ENCODE peak calls at places on chromosomes 5 and 9, in five cellular contexts. K is stomach, Z is transverse colon, J is dorsolateral prefrontal cortex, D is tibial artery. A is an unnamed sample.

GRCh38 chr5:132437604-132438275 is 52.8 kb downstream of the IRF1 start:
- DNase-seq in K (peak), Z (peak), J (no peak), D (peak), A (no peak)

GRCh38 chr9:16312116-16312515 is 558.4 kb downstream of the BNC2 start:
- DNase-seq in K (no peak), Z (no peak), J (no peak), D (no peak), A (no peak)

GRCh38 chr5:150645070-150645700 is 4.7 kb downstream of the SYNPO start:
- DNase-seq in K (no peak), Z (no peak), J (peak), D (peak), A (no peak)

GRCh38 chr5:169641253-169641652 is 4.2 kb downstream of the DOCK2 start:
- DNase-seq in K (no peak), Z (no peak), J (no peak), D (no peak), A (no peak)

GRCh38 chr5:153896701-153897100 is 142.0 kb downstream of the FAM114A2 start:
- DNase-seq in K (no peak), Z (no peak), J (no peak), D (no peak), A (no peak)

GRCh38 chr9:108282872-108283271 is 572.9 kb downstream of the ACTL7B start:
- DNase-seq in K (no peak), Z (no peak), J (no peak), D (no peak), A (no peak)

GRCh38 chr5:93892481-93892880 is 151.1 kb upstream of the POU5F2 start:
- DNase-seq in K (no peak), Z (no peak), J (no peak), D (no peak), A (no peak)

GRCh38 chr5:160458971-160459800 is 37.5 kb downstream of the PTTG1 start:
- DNase-seq in K (no peak), Z (no peak), J (no peak), D (no peak), A (no peak)

GRCh38 chr5:10387690-10388089 is 34.2 kb downstream of the MARCHF6 start:
- DNase-seq in K (no peak), Z (no peak), J (no peak), D (no peak), A (no peak)

GRCh38 chr5:130138406-130139060 is 234.3 kb downstream of the CHSY3 start:
- DNase-seq in K (no peak), Z (no peak), J (no peak), D (no peak), A (no peak)

GRCh38 chr9:111839387-111839786 is 44.6 kb upstream of the SHOC1 start:
- DNase-seq in K (no peak), Z (no peak), J (no peak), D (no peak), A (no peak)

GRCh38 chr5:14444988-14445387 is 136.6 kb upstream of the OTULINL start:
- DNase-seq in K (no peak), Z (no peak), J (no peak), D (no peak), A (no peak)

GRCh38 chr9:22041792-22042191 is 32.7 kb upstream of the CDKN2B start:
- DNase-seq in K (peak), Z (peak), J (no peak), D (no peak), A (no peak)

GRCh38 chr5:124732891-124733670 is 13.4 kb downstream of the ZNF608 start:
- DNase-seq in K (no peak), Z (no peak), J (no peak), D (no peak), A (no peak)

GRCh38 chr5:79109527-79110492 is 1.8 kb upstream of the BHMT start:
- DNase-seq in K (no peak), Z (no peak), J (no peak), D (no peak), A (no peak)

GRCh38 chr5:81749562-81750307 is 1.2 kb downstream of the SSBP2 start:
- DNase-seq in K (peak), Z (peak), J (peak), D (peak), A (no peak)

GRCh38 chr5:21398511-21398910 is 1410.5 kb upstream of the CDH18 start:
- DNase-seq in K (no peak), Z (no peak), J (no peak), D (no peak), A (no peak)

GRCh38 chr5:15789661-15790060 is 289.7 kb downstream of the FBXL7 start:
- DNase-seq in K (no peak), Z (no peak), J (no peak), D (no peak), A (no peak)

GRCh38 chr5:62578540-62578939 is at the start of gene LRRC70:
- DNase-seq in K (no peak), Z (no peak), J (no peak), D (no peak), A (no peak)

GRCh38 chr5:136802382-136802781 is 437.0 kb upstream of the TRPC7 start:
- DNase-seq in K (no peak), Z (no peak), J (no peak), D (no peak), A (peak)

GRCh38 chr5:87110721-87111120 is 157.0 kb upstream of the RASA1 start:
- DNase-seq in K (no peak), Z (no peak), J (no peak), D (no peak), A (no peak)

GRCh38 chr9:96674914-96675538 is 19.9 kb upstream of the PRXL2C start:
- DNase-seq in K (no peak), Z (no peak), J (no peak), D (no peak), A (no peak)

GRCh38 chr5:141694479-141694878 is 12.4 kb upstream of the ARAP3 start:
- DNase-seq in K (no peak), Z (no peak), J (no peak), D (no peak), A (no peak)

GRCh38 chr5:77177576-77177975 is 32.9 kb upstream of the PDE8B start:
- DNase-seq in K (no peak), Z (no peak), J (no peak), D (no peak), A (no peak)

GRCh38 chr5:172438304-172438652 is 16.0 kb downstream of the SH3PXD2B start:
- DNase-seq in K (no peak), Z (no peak), J (peak), D (no peak), A (peak)

GRCh38 chr5:129905467-129906176 is 1.4 kb downstream of the CHSY3 start:
- DNase-seq in K (no peak), Z (no peak), J (peak), D (peak), A (no peak)

GRCh38 chr5:61344187-61344944 is 12.3 kb downstream of the ZSWIM6 start:
- DNase-seq in K (no peak), Z (no peak), J (no peak), D (no peak), A (no peak)

GRCh38 chr9:79812507-79813261 is 240.9 kb downstream of the TLE4 start:
- DNase-seq in K (no peak), Z (no peak), J (no peak), D (no peak), A (no peak)

DNA sequence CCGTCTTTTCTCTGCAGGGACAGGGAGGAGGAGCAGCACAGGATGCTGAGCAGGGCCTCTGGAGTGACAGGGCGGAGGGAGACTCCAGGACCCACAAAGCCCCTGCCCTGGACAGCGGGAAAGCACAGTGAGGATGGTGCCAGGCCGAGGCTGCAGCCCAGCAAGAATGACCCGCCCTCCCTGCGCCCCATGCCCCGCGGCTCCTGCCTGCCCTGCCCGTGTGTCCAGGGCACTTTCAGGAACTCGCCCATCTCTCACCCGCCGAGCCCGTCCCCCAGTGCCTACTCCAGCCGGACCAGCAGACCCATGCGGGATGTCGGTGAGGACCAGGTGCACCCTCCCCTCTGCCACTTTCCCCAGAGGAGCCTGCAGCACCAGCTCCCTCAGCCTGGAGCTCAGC is 9.1 kb upstream of the EXOC3 start:
- DNase-seq in K (peak), Z (no peak), J (peak), D (peak), A (no peak)
- H3K27ac ChIP-seq in K (no peak), Z (no peak), J (no peak), D (no peak), A (no peak)

DNA sequence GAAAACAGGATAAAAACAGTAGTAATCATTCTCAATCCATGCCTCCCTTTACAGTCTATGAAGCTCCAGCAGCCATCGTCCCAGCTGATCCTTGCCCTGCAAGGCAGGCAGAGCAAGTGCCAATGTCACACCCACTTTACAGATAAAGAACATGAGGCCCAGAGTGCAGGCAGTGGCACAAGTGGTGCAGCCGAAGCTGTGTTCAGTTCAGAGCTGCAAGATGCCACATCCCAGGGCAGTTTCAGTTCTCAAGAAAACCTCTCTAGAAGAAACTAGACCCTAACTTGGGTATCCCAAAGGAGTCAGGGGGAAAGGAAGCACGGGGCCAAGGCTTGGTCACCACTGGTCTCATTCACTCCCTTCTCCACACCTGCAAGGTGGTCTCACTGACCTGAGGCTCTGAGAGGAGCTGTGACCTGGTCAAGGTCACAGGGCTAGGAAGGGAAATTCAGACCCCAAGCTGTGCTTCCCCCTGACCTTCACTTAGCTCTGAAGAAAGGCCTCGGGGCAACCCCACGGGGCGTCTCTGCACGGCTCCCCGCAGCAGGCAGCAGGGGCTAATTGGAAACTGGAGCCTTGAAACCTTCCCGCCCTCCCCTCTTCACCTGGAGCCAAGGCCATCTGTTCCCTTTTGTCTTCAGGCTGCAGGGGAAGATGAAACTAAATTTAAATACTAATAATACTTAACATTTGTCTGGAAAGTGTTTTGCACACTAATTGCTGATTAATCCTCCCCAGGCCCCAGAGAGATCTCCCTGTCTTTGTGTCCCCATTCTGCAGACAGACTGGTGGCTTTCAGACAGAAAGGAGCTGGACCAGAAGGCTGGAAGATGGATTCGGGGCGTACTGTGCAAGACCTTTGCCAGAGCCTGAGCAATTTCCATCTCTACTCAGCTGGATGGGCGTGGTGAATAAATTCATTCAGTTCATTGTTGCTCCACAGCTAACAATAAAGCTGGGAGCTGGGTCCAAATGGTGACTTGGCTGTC is 34.3 kb upstream of the CPLX2 start:
- DNase-seq in K (no peak), Z (no peak), J (no peak), D (no peak), A (no peak)
- H3K27ac ChIP-seq in K (no peak), Z (no peak), J (no peak), D (no peak), A (no peak)

GRCh38 chr5:166772770-166773169 is 1518.7 kb upstream of the WWC1 start:
- DNase-seq in K (no peak), Z (no peak), J (no peak), D (no peak), A (no peak)
- H3K27ac ChIP-seq in K (no peak), Z (no peak), J (no peak), D (no peak), A (peak)

GRCh38 chr5:128475693-128476092 is 62.4 kb downstream of the FBN2 start:
- DNase-seq in K (no peak), Z (no peak), J (no peak), D (no peak), A (no peak)

GRCh38 chr5:128480158-128480557 is 57.9 kb downstream of the FBN2 start:
- DNase-seq in K (no peak), Z (no peak), J (no peak), D (no peak), A (no peak)

GRCh38 chr5:128477946-128478345 is 60.1 kb downstream of the FBN2 start:
- DNase-seq in K (no peak), Z (no peak), J (no peak), D (no peak), A (no peak)

GRCh38 chr5:128472919-128473318 is 65.1 kb downstream of the FBN2 start:
- DNase-seq in K (no peak), Z (no peak), J (no peak), D (no peak), A (no peak)

GRCh38 chr5:128478386-128479368 is 59.4 kb downstream of the FBN2 start:
- DNase-seq in K (no peak), Z (no peak), J (no peak), D (no peak), A (no peak)
- H3K27ac ChIP-seq in K (no peak), Z (no peak), J (no peak), D (no peak), A (no peak)

GRCh38 chr9:70257991-70258691 is 637 bp upstream of the SMC5 start:
- DNase-seq in K (peak), Z (peak), J (no peak), D (no peak), A (peak)

GRCh38 chr9:70258692-70259511 is at the start of gene SMC5:
- DNase-seq in K (peak), Z (peak), J (peak), D (peak), A (peak)

GRCh38 chr9:70259512-70259802 is 679 bp downstream of the SMC5 start:
- DNase-seq in K (no peak), Z (no peak), J (no peak), D (no peak), A (no peak)

GRCh38 chr9:70256123-70256551 is 2.6 kb upstream of the SMC5 start:
- DNase-seq in K (no peak), Z (no peak), J (no peak), D (no peak), A (no peak)

DNA sequence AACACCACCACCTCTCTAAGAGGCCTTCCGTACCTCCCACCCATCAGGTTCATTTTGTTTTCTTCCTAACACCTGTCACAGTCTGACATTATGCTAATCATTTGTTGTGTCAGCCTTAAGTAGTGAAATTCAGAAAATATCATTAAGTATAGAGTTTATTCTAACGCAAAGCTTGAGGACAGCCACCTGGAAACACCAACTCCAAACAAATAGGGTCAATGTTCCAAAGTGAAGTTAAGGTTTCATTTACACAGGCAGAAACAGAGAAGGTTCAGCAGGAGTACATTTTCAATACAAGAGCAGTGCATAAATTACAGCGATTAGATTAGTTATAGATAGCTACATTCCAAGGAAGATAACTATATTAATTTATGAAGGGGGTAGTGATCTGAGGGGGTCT is 1.3 kb upstream of the SMC5 start:
- DNase-seq in K (no peak), Z (no peak), J (no peak), D (no peak), A (no peak)
- H3K27ac ChIP-seq in K (peak), Z (peak), J (no peak), D (peak), A (peak)

DNA sequence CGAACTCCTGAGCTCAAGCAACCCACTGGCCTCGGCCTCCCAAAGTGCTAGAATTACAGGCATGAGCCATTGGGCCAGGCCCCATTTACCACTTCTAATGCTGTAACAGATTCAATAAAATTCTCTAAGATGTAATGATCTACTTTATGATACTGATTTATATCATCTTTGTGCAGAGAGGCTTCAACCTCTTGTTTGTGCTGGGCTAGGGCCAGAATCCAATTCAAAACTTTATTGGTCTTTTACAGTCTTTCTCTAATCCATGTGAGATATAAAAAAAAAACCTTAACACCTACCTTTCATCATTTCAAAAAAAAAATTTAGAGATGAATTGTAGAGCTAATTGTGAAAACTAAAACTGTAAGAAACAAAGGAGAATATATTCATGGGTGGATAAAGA is 8.2 kb upstream of the BTF3 start:
- DNase-seq in K (no peak), Z (peak), J (no peak), D (no peak), A (no peak)
- H3K27ac ChIP-seq in K (no peak), Z (no peak), J (no peak), D (no peak), A (no peak)

GRCh38 chr5:67035098-67035740 is 161.4 kb downstream of the CD180 start:
- DNase-seq in K (no peak), Z (no peak), J (no peak), D (no peak), A (no peak)
- H3K27ac ChIP-seq in K (no peak), Z (no peak), J (no peak), D (no peak), A (no peak)

DNA sequence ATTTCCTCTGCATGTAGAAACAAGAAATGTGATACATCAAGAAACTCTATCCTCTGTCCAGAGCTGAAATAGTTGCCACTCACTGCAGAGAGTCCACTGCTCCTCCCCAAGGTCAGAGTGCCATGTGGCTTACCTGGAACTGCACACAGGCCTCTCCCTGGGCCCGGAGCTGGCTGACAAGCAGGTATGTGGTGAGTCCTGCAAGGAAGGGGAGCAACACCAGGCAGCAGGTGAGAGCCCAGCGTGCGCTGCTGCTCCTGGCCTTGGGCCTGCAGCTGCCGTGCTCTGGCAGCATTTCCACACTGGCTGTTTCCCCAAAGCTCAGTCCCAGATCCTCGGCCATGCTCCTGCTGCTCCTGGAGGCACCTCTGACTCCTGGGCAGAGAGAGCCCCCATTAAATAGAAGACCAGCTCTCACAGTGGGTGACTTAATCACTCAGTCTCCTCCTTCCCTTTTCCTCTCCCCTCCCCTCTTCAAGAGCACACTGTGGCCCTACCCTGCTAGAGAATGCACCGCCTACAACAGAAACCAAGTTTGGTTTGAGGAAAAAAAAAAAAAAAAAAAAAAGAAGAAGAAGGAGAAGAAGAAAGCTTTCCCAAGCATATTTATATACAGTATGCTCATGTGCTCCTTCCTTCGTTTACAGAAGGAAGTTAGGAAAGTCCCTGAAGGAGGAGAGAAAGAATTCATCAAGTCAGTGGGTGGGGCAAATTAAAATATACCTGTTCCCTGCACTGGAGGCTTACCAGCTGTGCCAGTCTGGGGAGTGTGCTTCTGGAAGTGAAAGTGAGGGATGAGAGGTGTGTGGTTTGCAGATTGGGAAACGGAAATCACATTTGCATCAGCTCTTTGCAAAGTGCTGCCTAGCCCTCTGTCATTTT is at the start of gene TNFSF15:
- DNase-seq in K (peak), Z (peak), J (no peak), D (no peak), A (no peak)
- H3K27ac ChIP-seq in K (peak), Z (peak), J (no peak), D (no peak), A (no peak)

DNA sequence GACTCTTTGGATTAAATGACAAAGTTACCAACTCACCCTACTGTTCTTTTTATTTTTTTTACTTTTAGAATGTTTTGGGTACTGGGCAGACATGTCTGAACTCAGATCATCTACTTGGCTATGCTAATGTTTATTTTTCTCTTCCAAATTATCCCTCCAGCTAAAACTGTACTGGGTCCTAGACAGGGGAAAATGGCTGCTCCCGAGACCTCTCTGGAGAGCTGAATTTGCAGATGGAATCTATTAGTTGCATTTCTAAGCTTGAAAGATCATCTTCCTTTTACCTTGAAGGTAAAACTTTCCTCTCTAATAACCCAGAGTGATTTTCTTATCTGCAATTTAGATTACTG is 197.5 kb upstream of the SEMA6A start:
- DNase-seq in K (no peak), Z (no peak), J (no peak), D (no peak), A (no peak)
- H3K27ac ChIP-seq in K (no peak), Z (no peak), J (no peak), D (no peak), A (no peak)

GRCh38 chr5:176647030-176647869 is at the start of gene TSPAN17:
- DNase-seq in K (peak), Z (peak), J (peak), D (peak), A (peak)
- H3K27ac ChIP-seq in K (peak), Z (peak), J (no peak), D (peak), A (peak)